ENCODE peak calls at places on chromosomes 16 and 17, in six cellular contexts. Q is heart left ventricle, J is transverse colon, G is GM20000, H is AG04449, F is HCT116. X is an unnamed sample.

GRCh38 chr16:995087-995486 is 13.5 kb downstream of the SOX8 start:
- DNase-seq in F (no peak), J (no peak), Q (no peak), G (no peak), H (no peak), X (no peak)

GRCh38 chr17:53792997-53793396 is 29.7 kb upstream of the KIF2B start:
- DNase-seq in Q (no peak), F (no peak), G (no peak), H (no peak), J (no peak), X (no peak)

GRCh38 chr17:61456688-61457225 is 4.5 kb downstream of the TBX4 start:
- DNase-seq in J (no peak), H (no peak), Q (peak), F (no peak), G (no peak), X (no peak)

GRCh38 chr17:32310927-32311568 is 30.9 kb downstream of the C17orf75 start:
- DNase-seq in Q (no peak), F (no peak), H (no peak), G (no peak), J (no peak), X (no peak)

GRCh38 chr16:84190731-84191388 is at the start of gene ADAD2:
- DNase-seq in Q (no peak), G (no peak), J (no peak), F (peak), H (no peak), X (no peak)

GRCh38 chr16:19490619-19491018 is 31.3 kb downstream of the GDE1 start:
- DNase-seq in H (no peak), G (no peak), Q (no peak), J (no peak), F (no peak), X (no peak)

GRCh38 chr17:78133971-78134898 is 3.7 kb downstream of the TMC8 start:
- DNase-seq in G (peak), H (no peak), J (peak), Q (no peak), F (peak), X (peak)

GRCh38 chr17:35906559-35907265 is 23.9 kb downstream of the RDM1 start:
- DNase-seq in G (no peak), H (no peak), Q (no peak), F (no peak), J (no peak), X (no peak)

GRCh38 chr16:88963583-88963982 is 13.4 kb downstream of the CBFA2T3 start:
- DNase-seq in J (no peak), F (no peak), Q (peak), H (no peak), G (no peak), X (no peak)

GRCh38 chr16:31202402-31203385 is at the start of gene PYCARD:
- DNase-seq in G (peak), H (no peak), Q (peak), F (no peak), J (peak), X (peak)

GRCh38 chr16:86865866-86866675 is 287.7 kb downstream of the FOXL1 start:
- DNase-seq in G (no peak), Q (peak), F (no peak), J (no peak), H (no peak), X (peak)

GRCh38 chr17:76032780-76033108 is 5.6 kb upstream of the EVPL start:
- DNase-seq in H (no peak), F (no peak), G (no peak), Q (no peak), J (no peak), X (no peak)

GRCh38 chr16:81738831-81739496 is 40.1 kb upstream of the PLCG2 start:
- DNase-seq in F (no peak), G (no peak), H (no peak), J (peak), Q (peak), X (no peak)

GRCh38 chr16:48494742-48495141 is 109.5 kb upstream of the SIAH1 start:
- DNase-seq in F (no peak), G (peak), J (no peak), H (no peak), Q (no peak), X (no peak)

GRCh38 chr16:66481943-66482390 is 54.9 kb downstream of the BEAN1 start:
- DNase-seq in H (no peak), J (no peak), F (no peak), G (no peak), Q (no peak), X (no peak)

GRCh38 chr17:19867654-19868395 is at the start of gene ULK2:
- DNase-seq in J (peak), F (peak), H (no peak), Q (peak), G (peak), X (peak)

GRCh38 chr17:51372345-51373004 is 112.1 kb downstream of the UTP18 start:
- DNase-seq in Q (no peak), H (no peak), G (peak), F (peak), J (peak), X (peak)

GRCh38 chr16:55502801-55503366 is 6.0 kb upstream of the LPCAT2 start:
- DNase-seq in G (no peak), J (peak), F (peak), H (no peak), Q (peak), X (peak)

GRCh38 chr17:13437966-13438779 is 163.6 kb downstream of the HS3ST3A1 start:
- DNase-seq in J (peak), F (no peak), G (no peak), H (no peak), Q (no peak), X (no peak)

GRCh38 chr17:4512156-4513112 is 13.8 kb downstream of the SPNS2 start:
- DNase-seq in H (no peak), J (no peak), F (no peak), Q (no peak), G (no peak), X (no peak)

GRCh38 chr17:82967268-82968032 is 112.0 kb upstream of the METRNL start:
- DNase-seq in Q (no peak), J (no peak), H (no peak), F (no peak), G (no peak), X (no peak)

GRCh38 chr17:2462481-2462880 is 49.2 kb downstream of the METTL16 start:
- DNase-seq in G (no peak), Q (no peak), H (no peak), J (no peak), F (no peak), X (no peak)

GRCh38 chr17:11908711-11909146 is 88.5 kb downstream of the ZNF18 start:
- DNase-seq in J (no peak), H (no peak), Q (no peak), F (no peak), G (no peak), X (no peak)

GRCh38 chr17:11909348-11909747 is 87.9 kb downstream of the ZNF18 start:
- DNase-seq in F (no peak), Q (no peak), H (no peak), J (no peak), G (no peak), X (no peak)
- TF ChIP-seq CTCF in F (peak), Q (no peak), H (no peak), J (no peak), G (no peak), X (no peak)

GRCh38 chr16:50247123-50247905 is 19.0 kb upstream of the ADCY7 start:
- DNase-seq in J (no peak), Q (no peak), G (no peak), H (no peak), F (no peak), X (no peak)

GRCh38 chr16:50244504-50245416 is 21.6 kb upstream of the ADCY7 start:
- DNase-seq in F (no peak), G (no peak), Q (no peak), J (no peak), H (no peak), X (no peak)

GRCh38 chr16:50246299-50247122 is 19.8 kb upstream of the ADCY7 start:
- DNase-seq in G (peak), J (no peak), Q (peak), F (no peak), H (no peak), X (peak)

GRCh38 chr16:50244140-50244503 is 22.2 kb upstream of the ADCY7 start:
- DNase-seq in H (no peak), Q (no peak), G (no peak), F (no peak), J (no peak), X (no peak)

GRCh38 chr16:50245417-50246298 is 20.7 kb upstream of the ADCY7 start:
- DNase-seq in F (peak), H (no peak), J (peak), G (peak), Q (no peak), X (peak)
- TF ChIP-seq CTCF in F (no peak), H (peak), J (no peak), G (peak), Q (no peak), X (peak)

GRCh38 chr17:64661731-64661980 is 451 bp downstream of the SMURF2 start:
- DNase-seq in Q (no peak), G (no peak), F (no peak), H (no peak), J (no peak), X (no peak)

GRCh38 chr17:64658931-64659330 is 3.2 kb downstream of the SMURF2 start:
- DNase-seq in J (no peak), Q (no peak), G (no peak), F (no peak), H (no peak), X (no peak)

GRCh38 chr17:64662774-64663367 is 764 bp upstream of the SMURF2 start:
- DNase-seq in G (no peak), H (no peak), Q (no peak), F (peak), J (no peak), X (no peak)

GRCh38 chr17:64657610-64658125 is 4.4 kb downstream of the SMURF2 start:
- DNase-seq in H (no peak), J (no peak), G (no peak), F (no peak), Q (no peak), X (no peak)

GRCh38 chr17:64661981-64662773 is at the start of gene SMURF2:
- DNase-seq in Q (peak), G (peak), H (no peak), F (no peak), J (peak), X (peak)
- TF ChIP-seq CTCF in Q (no peak), G (no peak), H (no peak), F (no peak), J (no peak), X (no peak)

GRCh38 chr17:42520540-42520951 is 15.5 kb upstream of the NAGLU start:
- DNase-seq in G (no peak), H (no peak), Q (no peak), J (no peak), F (no peak), X (peak)
- TF ChIP-seq CTCF in G (peak), H (peak), Q (no peak), J (no peak), F (peak), X (peak)

GRCh38 chr17:28643979-28644781 is 778 bp downstream of the BLTP2 start:
- DNase-seq in J (peak), H (no peak), Q (no peak), F (peak), G (peak), X (peak)
- TF ChIP-seq CTCF in J (peak), H (peak), Q (peak), F (peak), G (peak), X (peak)

GRCh38 chr16:4682084-4682581 is 11.2 kb upstream of the NUDT16L1 start:
- DNase-seq in G (no peak), F (no peak), H (no peak), J (no peak), Q (peak), X (no peak)
- TF ChIP-seq CTCF in G (no peak), F (no peak), H (no peak), J (no peak), Q (no peak), X (no peak)

GRCh38 chr17:28717578-28718316 is at the start of gene RAB34:
- DNase-seq in G (peak), F (no peak), J (peak), H (no peak), Q (peak), X (peak)
- TF ChIP-seq CTCF in G (no peak), F (no peak), J (no peak), H (peak), Q (no peak), X (no peak)

DNA sequence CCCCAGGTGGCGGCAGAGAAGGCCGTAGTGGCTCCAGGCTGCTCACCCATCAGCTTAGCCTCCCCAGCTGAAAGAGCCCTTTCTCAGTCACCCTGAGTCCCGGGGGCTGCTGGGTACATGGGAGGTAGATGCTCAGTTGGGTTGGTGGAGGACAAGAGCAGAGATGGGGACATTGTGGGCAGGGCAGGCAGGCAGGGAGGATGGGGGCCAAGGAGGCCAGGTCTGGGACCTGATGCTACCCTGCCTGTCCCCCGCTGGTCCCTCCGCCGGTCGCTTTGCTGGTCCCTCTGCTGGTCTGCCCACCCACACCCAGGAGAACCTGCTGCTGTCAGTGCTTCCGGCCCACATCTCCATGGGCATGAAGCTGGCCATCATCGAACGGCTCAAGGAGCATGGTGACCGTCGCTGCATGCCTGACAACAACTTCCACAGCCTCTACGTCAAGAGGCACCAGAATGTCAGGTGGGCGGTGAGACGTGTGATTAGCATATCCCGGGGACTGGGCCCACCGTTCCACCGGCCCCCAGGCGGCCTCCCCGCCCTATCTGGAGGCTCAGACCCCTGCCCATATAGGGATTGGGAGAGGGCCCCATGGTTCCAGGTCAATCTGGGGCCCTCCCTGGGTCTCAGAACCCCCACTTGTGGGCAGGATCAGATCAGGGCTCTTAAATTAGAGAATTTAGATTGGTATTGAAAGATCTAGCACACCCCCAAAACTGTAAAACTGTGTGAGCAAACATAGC is 26.9 kb downstream of the ADCY7 start:
- DNase-seq in Q (peak), H (no peak), J (no peak), F (no peak), G (no peak), X (no peak)
- TF ChIP-seq CTCF in Q (no peak), H (no peak), J (no peak), F (no peak), G (no peak), X (no peak)

GRCh38 chr17:60311936-60312335 is 80.0 kb downstream of the USP32 start:
- DNase-seq in J (no peak), F (no peak), G (no peak), H (no peak), Q (no peak), X (no peak)

GRCh38 chr17:60318830-60319229 is 73.1 kb downstream of the USP32 start:
- DNase-seq in Q (no peak), H (no peak), F (no peak), G (no peak), J (no peak), X (no peak)

GRCh38 chr17:60314423-60314822 is 77.5 kb downstream of the USP32 start:
- DNase-seq in F (no peak), G (peak), H (no peak), Q (no peak), J (no peak), X (no peak)

GRCh38 chr17:60311186-60311585 is 80.7 kb downstream of the USP32 start:
- DNase-seq in J (no peak), H (no peak), G (no peak), F (no peak), Q (no peak), X (no peak)

GRCh38 chr17:60315650-60316049 is 76.3 kb downstream of the USP32 start:
- DNase-seq in J (no peak), Q (no peak), H (no peak), F (no peak), G (no peak), X (no peak)
- TF ChIP-seq CTCF in J (no peak), Q (no peak), H (no peak), F (peak), G (peak), X (no peak)